ENCODE peak calls at places on chromosomes 4 and X, in five cellular contexts. One of them, this sample, is unnamed.

GRCh38 chrX:150903110-150903508 is 4.6 kb upstream of the CD99L2 start:
- DNase-seq in activated CD8-positive, alpha-beta memory T cell treated with anti-CD3 and anti-CD28 coated beads for 1 hour: no peak
- DNase-seq in bronchial epithelial cell: no peak
- DNase-seq in GM12891: no peak
- DNase-seq in HCT116: no peak
- DNase-seq in this sample: no peak

GRCh38 chrX:53320543-53321215 is 39.3 kb upstream of the IQSEC2 start:
- DNase-seq in GM12891: no peak
- DNase-seq in activated CD8-positive, alpha-beta memory T cell treated with anti-CD3 and anti-CD28 coated beads for 1 hour: no peak
- DNase-seq in bronchial epithelial cell: no peak
- DNase-seq in HCT116: no peak
- DNase-seq in this sample: no peak

GRCh38 chrX:119573840-119574393 is 446 bp upstream of the UBE2A start:
- DNase-seq in HCT116: peak; percentile 15
- DNase-seq in bronchial epithelial cell: peak; percentile 26
- DNase-seq in GM12891: peak; percentile 3
- DNase-seq in activated CD8-positive, alpha-beta memory T cell treated with anti-CD3 and anti-CD28 coated beads for 1 hour: no peak
- DNase-seq in this sample: peak; percentile 55

GRCh38 chrX:24154490-24155034 is 5.0 kb downstream of the ZFX start:
- DNase-seq in activated CD8-positive, alpha-beta memory T cell treated with anti-CD3 and anti-CD28 coated beads for 1 hour: no peak
- DNase-seq in GM12891: no peak
- DNase-seq in HCT116: no peak
- DNase-seq in bronchial epithelial cell: no peak
- DNase-seq in this sample: no peak

GRCh38 chrX:107675823-107676555 is 47.7 kb downstream of the PRPS1 start:
- DNase-seq in GM12891: no peak
- DNase-seq in HCT116: no peak
- DNase-seq in activated CD8-positive, alpha-beta memory T cell treated with anti-CD3 and anti-CD28 coated beads for 1 hour: no peak
- DNase-seq in bronchial epithelial cell: no peak
- DNase-seq in this sample: peak; percentile 75

GRCh38 chr4:39729557-39729956 is 31.6 kb downstream of the UBE2K start:
- DNase-seq in GM12891: no peak
- DNase-seq in bronchial epithelial cell: peak; percentile 67
- DNase-seq in HCT116: no peak
- DNase-seq in activated CD8-positive, alpha-beta memory T cell treated with anti-CD3 and anti-CD28 coated beads for 1 hour: no peak
- DNase-seq in this sample: peak; percentile 50

GRCh38 chrX:45274576-45274975 is 73.9 kb upstream of the DIPK2B start:
- DNase-seq in activated CD8-positive, alpha-beta memory T cell treated with anti-CD3 and anti-CD28 coated beads for 1 hour: no peak
- DNase-seq in HCT116: no peak
- DNase-seq in GM12891: no peak
- DNase-seq in bronchial epithelial cell: no peak
- DNase-seq in this sample: peak; percentile 15

GRCh38 chrX:23817979-23818336 is 35.0 kb downstream of the SAT1 start:
- DNase-seq in bronchial epithelial cell: no peak
- DNase-seq in activated CD8-positive, alpha-beta memory T cell treated with anti-CD3 and anti-CD28 coated beads for 1 hour: no peak
- DNase-seq in HCT116: no peak
- DNase-seq in GM12891: no peak
- DNase-seq in this sample: no peak

GRCh38 chrX:65575024-65575423 is 40.4 kb upstream of the LAS1L start:
- DNase-seq in GM12891: no peak
- DNase-seq in HCT116: no peak
- DNase-seq in bronchial epithelial cell: peak; percentile 28
- DNase-seq in activated CD8-positive, alpha-beta memory T cell treated with anti-CD3 and anti-CD28 coated beads for 1 hour: no peak
- DNase-seq in this sample: peak; percentile 4

GRCh38 chrX:152632445-152633097 is 5.1 kb upstream of the GABRQ start:
- DNase-seq in GM12891: no peak
- DNase-seq in HCT116: peak; percentile 16
- DNase-seq in bronchial epithelial cell: peak; percentile 21
- DNase-seq in activated CD8-positive, alpha-beta memory T cell treated with anti-CD3 and anti-CD28 coated beads for 1 hour: peak; percentile 5
- DNase-seq in this sample: peak; percentile 55

GRCh38 chr4:79662651-79663050 is 254.6 kb upstream of the GK2 start:
- DNase-seq in HCT116: no peak
- DNase-seq in GM12891: no peak
- DNase-seq in bronchial epithelial cell: peak; percentile 10
- DNase-seq in activated CD8-positive, alpha-beta memory T cell treated with anti-CD3 and anti-CD28 coated beads for 1 hour: no peak
- DNase-seq in this sample: no peak

GRCh38 chr4:76954489-76954888 is 4.9 kb downstream of the SEPTIN11 start:
- DNase-seq in activated CD8-positive, alpha-beta memory T cell treated with anti-CD3 and anti-CD28 coated beads for 1 hour: no peak
- DNase-seq in bronchial epithelial cell: no peak
- DNase-seq in HCT116: no peak
- DNase-seq in GM12891: no peak
- DNase-seq in this sample: no peak

GRCh38 chr4:69497886-69498395 is 2.2 kb upstream of the UGT2B4 start:
- DNase-seq in bronchial epithelial cell: peak; percentile 12
- DNase-seq in GM12891: no peak
- DNase-seq in HCT116: no peak
- DNase-seq in activated CD8-positive, alpha-beta memory T cell treated with anti-CD3 and anti-CD28 coated beads for 1 hour: no peak
- DNase-seq in this sample: no peak

GRCh38 chrX:70289168-70289792 is 447 bp downstream of the PDZD11 start:
- DNase-seq in HCT116: no peak
- DNase-seq in bronchial epithelial cell: peak; percentile 3
- DNase-seq in GM12891: no peak
- DNase-seq in activated CD8-positive, alpha-beta memory T cell treated with anti-CD3 and anti-CD28 coated beads for 1 hour: no peak
- DNase-seq in this sample: no peak

GRCh38 chr4:180550106-180550505 is 1693.1 kb upstream of the TENM3 start:
- DNase-seq in activated CD8-positive, alpha-beta memory T cell treated with anti-CD3 and anti-CD28 coated beads for 1 hour: no peak
- DNase-seq in GM12891: no peak
- DNase-seq in HCT116: peak; percentile 2
- DNase-seq in bronchial epithelial cell: no peak
- DNase-seq in this sample: no peak

GRCh38 chrX:2410279-2411020 is 90.3 kb downstream of the DHRSX start:
- DNase-seq in HCT116: no peak
- DNase-seq in bronchial epithelial cell: peak; percentile 31
- DNase-seq in activated CD8-positive, alpha-beta memory T cell treated with anti-CD3 and anti-CD28 coated beads for 1 hour: no peak
- DNase-seq in GM12891: no peak
- DNase-seq in this sample: no peak

GRCh38 chr4:106056914-106057313 is 161.6 kb downstream of the NPNT start:
- DNase-seq in bronchial epithelial cell: no peak
- DNase-seq in activated CD8-positive, alpha-beta memory T cell treated with anti-CD3 and anti-CD28 coated beads for 1 hour: no peak
- DNase-seq in GM12891: no peak
- DNase-seq in HCT116: no peak
- DNase-seq in this sample: no peak

GRCh38 chrX:117977521-117977920 is 139.1 kb downstream of the KLHL13 start:
- DNase-seq in GM12891: no peak
- DNase-seq in bronchial epithelial cell: no peak
- DNase-seq in activated CD8-positive, alpha-beta memory T cell treated with anti-CD3 and anti-CD28 coated beads for 1 hour: no peak
- DNase-seq in HCT116: no peak
- DNase-seq in this sample: no peak

GRCh38 chr4:40305329-40306193 is 29.6 kb upstream of the CHRNA9 start:
- DNase-seq in GM12891: no peak
- DNase-seq in bronchial epithelial cell: no peak
- DNase-seq in activated CD8-positive, alpha-beta memory T cell treated with anti-CD3 and anti-CD28 coated beads for 1 hour: no peak
- DNase-seq in HCT116: no peak
- DNase-seq in this sample: no peak

GRCh38 chr4:40924096-40924792 is 174.5 kb downstream of the NSUN7 start:
- DNase-seq in activated CD8-positive, alpha-beta memory T cell treated with anti-CD3 and anti-CD28 coated beads for 1 hour: peak; percentile 48
- DNase-seq in GM12891: peak; percentile 57
- DNase-seq in HCT116: peak; percentile 32
- DNase-seq in bronchial epithelial cell: peak; percentile 28
- DNase-seq in this sample: peak; percentile 69